ENCODE peak calls at places on chromosomes 11 and 22, in five cellular contexts. D, T, Z, L and Y are unnamed samples.

GRCh38 chr11:125338886-125339811 is 156.9 kb downstream of the FEZ1 start:
- DNase-seq in D (peak), T (no peak), Z (no peak), L (no peak), Y (no peak)

GRCh38 chr11:36953986-36954385 is 355.9 kb upstream of the RAG2 start:
- DNase-seq in D (no peak), T (no peak), Z (no peak), L (no peak), Y (no peak)

GRCh38 chr22:30717331-30717921 is 22.8 kb downstream of the OSBP2 start:
- DNase-seq in D (no peak), T (no peak), Z (no peak), L (no peak), Y (no peak)

GRCh38 chr11:110093407-110094297 is 460 bp downstream of the ZC3H12C start:
- DNase-seq in D (peak), T (no peak), Z (peak), L (peak), Y (peak)

GRCh38 chr22:24696551-24697001 is 77.9 kb downstream of the PIWIL3 start:
- DNase-seq in D (no peak), T (no peak), Z (no peak), L (no peak), Y (no peak)

GRCh38 chr11:79403839-79404238 is 37.0 kb downstream of the TENM4 start:
- DNase-seq in D (no peak), T (no peak), Z (no peak), L (no peak), Y (no peak)

GRCh38 chr11:115707180-115707905 is 203.1 kb upstream of the CADM1 start:
- DNase-seq in D (no peak), T (no peak), Z (no peak), L (no peak), Y (no peak)

GRCh38 chr11:45857834-45858492 is 10.7 kb downstream of the CRY2 start:
- DNase-seq in D (no peak), T (no peak), Z (peak), L (no peak), Y (no peak)

GRCh38 chr22:40637181-40638150 is 947 bp upstream of the MRTFA start:
- DNase-seq in D (peak), T (peak), Z (peak), L (no peak), Y (peak)
- H3K27ac ChIP-seq in D (peak), T (peak), Z (peak), L (peak), Y (peak)

GRCh38 chr22:20566420-20567260 is 59.2 kb downstream of the MED15 start:
- DNase-seq in D (peak), T (no peak), Z (peak), L (no peak), Y (no peak)

GRCh38 chr22:20565761-20566160 is 58.4 kb downstream of the MED15 start:
- DNase-seq in D (peak), T (no peak), Z (no peak), L (no peak), Y (no peak)

GRCh38 chr22:20563464-20563906 is 56.1 kb downstream of the MED15 start:
- DNase-seq in D (no peak), T (no peak), Z (no peak), L (no peak), Y (no peak)

GRCh38 chr22:20563941-20564371 is 56.5 kb downstream of the MED15 start:
- DNase-seq in D (no peak), T (no peak), Z (no peak), L (no peak), Y (no peak)

GRCh38 chr22:20565079-20565734 is 57.8 kb downstream of the MED15 start:
- DNase-seq in D (peak), T (no peak), Z (no peak), L (peak), Y (no peak)
- H3K27ac ChIP-seq in D (peak), T (no peak), Z (no peak), L (no peak), Y (no peak)

DNA sequence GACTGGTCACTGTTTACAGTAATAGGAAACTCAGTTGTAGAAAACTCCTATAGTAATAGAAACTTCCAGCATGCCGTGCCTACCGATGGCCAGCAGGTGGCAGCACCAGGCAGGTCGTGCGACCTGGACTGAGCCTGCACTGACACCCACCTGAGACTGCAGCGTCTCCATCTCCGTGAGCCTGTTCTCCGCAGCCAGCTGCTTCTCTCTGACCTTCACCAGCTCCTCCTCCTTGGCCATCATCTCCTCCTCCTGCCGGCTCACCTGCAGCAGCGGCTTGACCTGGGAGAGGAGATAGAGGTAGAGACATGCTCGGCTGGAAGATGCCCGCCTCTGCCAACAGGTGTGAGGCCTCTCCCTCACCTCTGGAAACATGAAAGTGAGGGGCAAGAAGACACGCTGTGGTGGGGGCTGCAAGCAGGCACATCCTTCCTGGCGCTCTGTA is 48.5 kb downstream of the APOL1 start:
- DNase-seq in D (peak), T (peak), Z (peak), L (no peak), Y (peak)
- H3K27ac ChIP-seq in D (peak), T (no peak), Z (no peak), L (peak), Y (no peak)

DNA sequence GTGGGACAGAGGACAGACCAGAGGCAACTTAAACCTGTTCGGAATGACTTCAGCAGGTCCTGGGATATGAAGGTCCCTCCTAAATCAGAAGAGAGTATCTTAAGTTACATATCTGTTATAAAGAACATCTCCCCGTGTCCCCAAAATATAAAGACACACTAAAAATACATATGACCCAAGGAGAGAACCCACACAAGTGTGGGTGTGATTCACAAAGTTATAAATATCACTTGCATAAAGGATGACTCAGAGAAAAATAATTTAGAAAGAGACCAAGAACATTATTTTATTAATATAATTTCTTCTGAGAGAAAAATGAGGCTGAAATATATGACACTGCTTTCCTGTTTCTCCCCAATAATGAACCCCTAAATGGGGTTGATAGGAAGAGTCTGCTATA is 14.2 kb downstream of the OR5B21 start:
- DNase-seq in D (no peak), T (no peak), Z (no peak), L (no peak), Y (no peak)
- H3K27ac ChIP-seq in D (no peak), T (no peak), Z (no peak), L (no peak), Y (no peak)

GRCh38 chr22:42010778-42011177 is 12.2 kb downstream of the WBP2NL start:
- DNase-seq in D (no peak), T (no peak), Z (no peak), L (no peak), Y (no peak)
- H3K27ac ChIP-seq in D (no peak), T (no peak), Z (no peak), L (no peak), Y (no peak)

GRCh38 chr22:41822289-41823057 is 10.4 kb upstream of the SREBF2 start:
- DNase-seq in D (no peak), T (peak), Z (no peak), L (no peak), Y (no peak)

GRCh38 chr22:41826430-41827383 is 6.2 kb upstream of the SREBF2 start:
- DNase-seq in D (no peak), T (no peak), Z (no peak), L (no peak), Y (no peak)

GRCh38 chr22:41826001-41826400 is 6.9 kb upstream of the SREBF2 start:
- DNase-seq in D (no peak), T (no peak), Z (no peak), L (no peak), Y (no peak)

GRCh38 chr22:41827671-41828070 is 5.2 kb upstream of the SREBF2 start:
- DNase-seq in D (no peak), T (no peak), Z (no peak), L (no peak), Y (no peak)

DNA sequence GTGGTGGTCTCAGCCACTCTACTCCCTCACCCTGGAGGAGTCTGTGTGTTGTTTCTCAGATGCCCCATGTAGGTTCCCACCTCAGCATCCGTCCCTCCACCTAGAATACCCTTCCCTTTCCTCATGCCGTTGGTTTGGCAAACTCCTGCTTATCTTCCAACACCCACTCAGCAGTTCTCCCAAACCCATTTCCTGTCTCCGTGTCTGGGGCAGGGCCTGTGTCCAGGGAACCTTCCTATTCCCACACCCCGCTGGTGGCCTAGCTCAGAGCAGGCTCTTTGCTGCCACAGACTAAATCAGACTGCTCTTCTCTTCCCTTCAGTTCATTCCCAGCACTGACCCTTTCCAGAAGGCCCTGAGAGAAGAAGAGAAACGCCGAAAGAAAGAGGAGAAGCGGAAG is 7.5 kb upstream of the SREBF2 start:
- DNase-seq in D (no peak), T (no peak), Z (no peak), L (no peak), Y (no peak)
- H3K27ac ChIP-seq in D (peak), T (no peak), Z (no peak), L (no peak), Y (no peak)

DNA sequence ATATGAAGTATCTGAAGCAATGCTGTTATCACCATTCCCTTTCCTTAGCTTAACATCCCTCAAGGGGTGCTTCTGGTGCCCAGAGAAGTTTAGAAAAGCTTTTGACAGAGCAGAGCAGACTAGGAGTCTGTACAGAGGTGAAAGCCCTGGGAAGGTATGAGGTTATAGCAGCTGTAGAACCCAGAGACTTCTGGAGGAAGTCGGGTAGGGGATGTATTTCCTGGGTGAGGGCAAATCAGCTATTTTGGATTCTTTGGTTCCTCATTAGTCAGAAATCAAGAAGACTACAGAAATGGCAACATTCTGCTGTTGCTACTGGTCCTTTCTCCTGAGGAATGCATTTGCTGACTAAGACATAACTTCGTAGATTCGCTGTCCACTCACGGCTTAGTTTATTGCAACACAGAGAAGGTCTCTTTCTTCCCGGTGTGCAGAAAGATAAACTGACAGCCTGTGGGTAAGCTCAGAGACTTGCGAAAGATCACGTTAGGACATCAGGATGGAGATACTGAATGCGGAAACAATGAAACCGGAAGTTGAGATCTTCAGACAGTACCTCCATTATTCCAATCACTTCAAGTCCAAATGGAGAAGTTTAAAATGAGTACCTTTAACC is 25.3 kb upstream of the SESN3 start:
- DNase-seq in D (no peak), T (peak), Z (peak), L (no peak), Y (no peak)
- H3K27ac ChIP-seq in D (peak), T (peak), Z (peak), L (no peak), Y (no peak)

GRCh38 chr22:40685406-40685805 is 6.1 kb downstream of the MCHR1 start:
- DNase-seq in D (no peak), T (no peak), Z (no peak), L (no peak), Y (no peak)
- H3K27ac ChIP-seq in D (peak), T (no peak), Z (no peak), L (no peak), Y (peak)